ENCODE peak calls at places on chromosomes 16 and 17, in nine cellular contexts. One of them, this sample, is unnamed.

GRCh38 chr17:3911271-3912053 is 4.8 kb downstream of the P2RX1 start:
- DNase-seq in breast epithelium: no peak
- DNase-seq in activated CD8-positive, alpha-beta T cell treated with anti-CD3 and anti-CD28 coated beads for 36 hours: peak
- DNase-seq in thoracic aorta: no peak
- DNase-seq in fibroblast of pulmonary artery: no peak
- DNase-seq in PC-9: no peak
- DNase-seq in psoas muscle: peak
- DNase-seq in Peyer's patch: peak
- DNase-seq in bronchial epithelial cell: no peak
- DNase-seq in this sample: peak

GRCh38 chr17:80667462-80668277 is 123.0 kb downstream of the RPTOR start:
- DNase-seq in breast epithelium: no peak
- DNase-seq in activated CD8-positive, alpha-beta T cell treated with anti-CD3 and anti-CD28 coated beads for 36 hours: peak
- DNase-seq in thoracic aorta: no peak
- DNase-seq in fibroblast of pulmonary artery: no peak
- DNase-seq in PC-9: no peak
- DNase-seq in psoas muscle: no peak
- DNase-seq in Peyer's patch: no peak
- DNase-seq in bronchial epithelial cell: no peak
- DNase-seq in this sample: no peak

GRCh38 chr16:50889746-50890145 is 147.9 kb downstream of the CYLD start:
- DNase-seq in breast epithelium: no peak
- DNase-seq in activated CD8-positive, alpha-beta T cell treated with anti-CD3 and anti-CD28 coated beads for 36 hours: no peak
- DNase-seq in thoracic aorta: no peak
- DNase-seq in fibroblast of pulmonary artery: no peak
- DNase-seq in PC-9: no peak
- DNase-seq in psoas muscle: no peak
- DNase-seq in Peyer's patch: no peak
- DNase-seq in bronchial epithelial cell: no peak
- DNase-seq in this sample: no peak

GRCh38 chr17:72120878-72121163 is at the start of gene SOX9:
- DNase-seq in breast epithelium: peak
- DNase-seq in activated CD8-positive, alpha-beta T cell treated with anti-CD3 and anti-CD28 coated beads for 36 hours: no peak
- DNase-seq in thoracic aorta: no peak
- DNase-seq in fibroblast of pulmonary artery: peak
- DNase-seq in PC-9: peak
- DNase-seq in psoas muscle: peak
- DNase-seq in Peyer's patch: no peak
- DNase-seq in bronchial epithelial cell: peak
- DNase-seq in this sample: no peak

GRCh38 chr17:40542562-40543411 is 22.5 kb downstream of the CCR7 start:
- DNase-seq in breast epithelium: peak
- DNase-seq in activated CD8-positive, alpha-beta T cell treated with anti-CD3 and anti-CD28 coated beads for 36 hours: peak
- DNase-seq in thoracic aorta: no peak
- DNase-seq in fibroblast of pulmonary artery: peak
- DNase-seq in PC-9: no peak
- DNase-seq in psoas muscle: peak
- DNase-seq in Peyer's patch: no peak
- DNase-seq in bronchial epithelial cell: peak
- DNase-seq in this sample: peak

GRCh38 chr17:51461578-51462004 is 201.2 kb downstream of the UTP18 start:
- DNase-seq in breast epithelium: no peak
- DNase-seq in activated CD8-positive, alpha-beta T cell treated with anti-CD3 and anti-CD28 coated beads for 36 hours: peak
- DNase-seq in thoracic aorta: no peak
- DNase-seq in fibroblast of pulmonary artery: peak
- DNase-seq in PC-9: peak
- DNase-seq in psoas muscle: peak
- DNase-seq in Peyer's patch: no peak
- DNase-seq in bronchial epithelial cell: peak
- DNase-seq in this sample: no peak

GRCh38 chr16:13150181-13150885 is 248.9 kb downstream of the SHISA9 start:
- DNase-seq in breast epithelium: no peak
- DNase-seq in activated CD8-positive, alpha-beta T cell treated with anti-CD3 and anti-CD28 coated beads for 36 hours: no peak
- DNase-seq in thoracic aorta: no peak
- DNase-seq in fibroblast of pulmonary artery: no peak
- DNase-seq in PC-9: no peak
- DNase-seq in psoas muscle: no peak
- DNase-seq in Peyer's patch: no peak
- DNase-seq in bronchial epithelial cell: no peak
- DNase-seq in this sample: no peak

GRCh38 chr16:85402910-85403692 is 210.0 kb upstream of the GSE1 start:
- DNase-seq in breast epithelium: no peak
- DNase-seq in activated CD8-positive, alpha-beta T cell treated with anti-CD3 and anti-CD28 coated beads for 36 hours: peak
- DNase-seq in thoracic aorta: no peak
- DNase-seq in fibroblast of pulmonary artery: peak
- DNase-seq in PC-9: no peak
- DNase-seq in psoas muscle: peak
- DNase-seq in Peyer's patch: no peak
- DNase-seq in bronchial epithelial cell: no peak
- DNase-seq in this sample: peak

GRCh38 chr17:80025140-80025539 is 10.5 kb downstream of the TBC1D16 start:
- DNase-seq in breast epithelium: peak
- DNase-seq in activated CD8-positive, alpha-beta T cell treated with anti-CD3 and anti-CD28 coated beads for 36 hours: no peak
- DNase-seq in thoracic aorta: no peak
- DNase-seq in fibroblast of pulmonary artery: no peak
- DNase-seq in PC-9: no peak
- DNase-seq in psoas muscle: no peak
- DNase-seq in Peyer's patch: no peak
- DNase-seq in bronchial epithelial cell: peak
- DNase-seq in this sample: no peak

GRCh38 chr17:69314246-69315030 is 12.5 kb downstream of the ABCA5 start:
- DNase-seq in breast epithelium: no peak
- DNase-seq in activated CD8-positive, alpha-beta T cell treated with anti-CD3 and anti-CD28 coated beads for 36 hours: no peak
- DNase-seq in thoracic aorta: no peak
- DNase-seq in fibroblast of pulmonary artery: no peak
- DNase-seq in PC-9: no peak
- DNase-seq in psoas muscle: no peak
- DNase-seq in Peyer's patch: no peak
- DNase-seq in bronchial epithelial cell: no peak
- DNase-seq in this sample: no peak

DNA sequence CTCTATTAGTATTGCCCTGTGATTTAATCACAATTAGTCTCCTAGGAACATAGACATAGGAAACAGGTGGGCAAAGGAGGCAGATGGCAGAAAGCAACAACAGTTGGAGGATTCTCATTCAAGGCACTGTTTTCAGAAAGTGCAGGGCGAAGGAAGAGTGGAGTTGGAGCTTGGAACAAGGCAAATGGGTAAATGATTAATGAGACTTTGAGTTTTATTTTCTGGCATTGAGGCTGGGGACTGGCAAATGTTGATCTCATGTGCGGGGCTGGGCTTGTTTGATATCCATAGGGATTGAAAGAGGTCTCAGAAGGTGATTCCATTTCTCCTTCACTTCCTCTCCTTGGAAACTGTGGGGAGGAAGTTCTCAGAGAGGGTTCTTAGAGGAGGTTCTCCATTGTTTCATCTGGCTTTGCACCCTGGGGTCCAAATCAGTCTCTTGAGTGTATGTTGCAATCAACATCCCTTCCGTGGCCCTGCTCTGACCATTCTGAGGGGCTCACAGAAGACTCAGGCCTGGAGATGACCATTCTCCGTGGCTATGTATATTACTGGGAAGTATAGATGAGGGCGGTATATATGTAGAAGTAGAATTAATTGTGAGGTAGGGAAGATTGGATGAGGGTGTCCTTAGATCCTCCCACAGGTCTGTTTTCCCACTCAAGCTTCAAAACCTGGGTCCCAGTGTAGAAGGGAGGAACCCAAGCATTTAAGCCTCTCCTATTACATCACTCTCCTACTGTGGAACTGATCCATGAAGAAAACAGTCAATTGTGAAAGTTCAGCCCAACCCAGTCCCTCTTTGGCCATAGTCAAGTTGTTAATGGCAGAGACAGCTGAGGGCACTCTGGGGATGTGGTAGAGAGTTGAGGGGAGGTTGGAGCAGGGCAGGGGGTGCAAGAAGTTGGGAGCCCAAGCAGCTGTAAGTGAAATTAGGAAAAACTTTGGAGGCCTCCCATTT is 36.5 kb upstream of the SRSF1 start:
- DNase-seq in breast epithelium: no peak
- DNase-seq in activated CD8-positive, alpha-beta T cell treated with anti-CD3 and anti-CD28 coated beads for 36 hours: no peak
- DNase-seq in thoracic aorta: no peak
- DNase-seq in fibroblast of pulmonary artery: no peak
- DNase-seq in PC-9: no peak
- DNase-seq in psoas muscle: no peak
- DNase-seq in Peyer's patch: no peak
- DNase-seq in bronchial epithelial cell: no peak
- DNase-seq in this sample: no peak
- TF ChIP-seq CTCF in breast epithelium: no peak
- TF ChIP-seq CTCF in activated CD8-positive, alpha-beta T cell treated with anti-CD3 and anti-CD28 coated beads for 36 hours: no peak
- TF ChIP-seq CTCF in thoracic aorta: no peak
- TF ChIP-seq CTCF in fibroblast of pulmonary artery: no peak
- TF ChIP-seq CTCF in PC-9: no peak
- TF ChIP-seq CTCF in psoas muscle: no peak
- TF ChIP-seq CTCF in Peyer's patch: no peak
- TF ChIP-seq CTCF in bronchial epithelial cell: no peak
- TF ChIP-seq CTCF in this sample: no peak

GRCh38 chr16:5412721-5413120 is 315.1 kb upstream of the EEF2KMT start:
- DNase-seq in breast epithelium: no peak
- DNase-seq in activated CD8-positive, alpha-beta T cell treated with anti-CD3 and anti-CD28 coated beads for 36 hours: no peak
- DNase-seq in thoracic aorta: no peak
- DNase-seq in fibroblast of pulmonary artery: no peak
- DNase-seq in PC-9: no peak
- DNase-seq in psoas muscle: no peak
- DNase-seq in Peyer's patch: no peak
- DNase-seq in bronchial epithelial cell: no peak
- DNase-seq in this sample: no peak

GRCh38 chr16:5416013-5416412 is 318.4 kb upstream of the EEF2KMT start:
- DNase-seq in breast epithelium: no peak
- DNase-seq in activated CD8-positive, alpha-beta T cell treated with anti-CD3 and anti-CD28 coated beads for 36 hours: no peak
- DNase-seq in thoracic aorta: no peak
- DNase-seq in fibroblast of pulmonary artery: no peak
- DNase-seq in PC-9: no peak
- DNase-seq in psoas muscle: no peak
- DNase-seq in Peyer's patch: no peak
- DNase-seq in bronchial epithelial cell: no peak
- DNase-seq in this sample: no peak

DNA sequence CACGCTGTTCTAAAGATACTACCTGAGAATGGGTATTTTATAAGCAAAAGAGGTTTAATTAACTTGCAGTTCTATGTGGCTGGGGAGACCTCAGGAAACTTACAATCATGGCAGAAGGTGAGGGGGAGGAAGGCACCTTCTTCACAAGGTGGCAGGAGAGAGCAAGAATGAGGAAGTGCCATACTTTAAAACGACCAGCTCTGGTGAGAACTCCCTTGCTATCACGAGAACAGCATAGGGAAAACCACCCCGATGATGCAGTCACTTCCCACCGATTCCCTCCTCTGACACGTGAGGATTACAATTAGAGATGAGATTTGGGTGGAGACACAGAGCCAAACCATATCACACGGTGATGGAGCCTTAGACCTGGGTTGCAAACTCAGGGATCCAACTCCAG is 317.5 kb upstream of the EEF2KMT start:
- DNase-seq in breast epithelium: no peak
- DNase-seq in activated CD8-positive, alpha-beta T cell treated with anti-CD3 and anti-CD28 coated beads for 36 hours: no peak
- DNase-seq in thoracic aorta: no peak
- DNase-seq in fibroblast of pulmonary artery: no peak
- DNase-seq in PC-9: no peak
- DNase-seq in psoas muscle: no peak
- DNase-seq in Peyer's patch: no peak
- DNase-seq in bronchial epithelial cell: no peak
- DNase-seq in this sample: no peak
- TF ChIP-seq CTCF in breast epithelium: no peak
- TF ChIP-seq CTCF in activated CD8-positive, alpha-beta T cell treated with anti-CD3 and anti-CD28 coated beads for 36 hours: no peak
- TF ChIP-seq CTCF in thoracic aorta: no peak
- TF ChIP-seq CTCF in fibroblast of pulmonary artery: no peak
- TF ChIP-seq CTCF in PC-9: no peak
- TF ChIP-seq CTCF in psoas muscle: no peak
- TF ChIP-seq CTCF in Peyer's patch: no peak
- TF ChIP-seq CTCF in bronchial epithelial cell: no peak
- TF ChIP-seq CTCF in this sample: no peak

GRCh38 chr16:72961115-72961832 is 86.7 kb downstream of the ZFHX3 start:
- DNase-seq in breast epithelium: no peak
- DNase-seq in activated CD8-positive, alpha-beta T cell treated with anti-CD3 and anti-CD28 coated beads for 36 hours: peak
- DNase-seq in thoracic aorta: no peak
- DNase-seq in fibroblast of pulmonary artery: no peak
- DNase-seq in PC-9: no peak
- DNase-seq in psoas muscle: peak
- DNase-seq in Peyer's patch: no peak
- DNase-seq in bronchial epithelial cell: no peak
- DNase-seq in this sample: no peak
- TF ChIP-seq CTCF in breast epithelium: no peak
- TF ChIP-seq CTCF in activated CD8-positive, alpha-beta T cell treated with anti-CD3 and anti-CD28 coated beads for 36 hours: no peak
- TF ChIP-seq CTCF in thoracic aorta: peak
- TF ChIP-seq CTCF in fibroblast of pulmonary artery: peak
- TF ChIP-seq CTCF in PC-9: peak
- TF ChIP-seq CTCF in psoas muscle: peak
- TF ChIP-seq CTCF in Peyer's patch: peak
- TF ChIP-seq CTCF in bronchial epithelial cell: peak
- TF ChIP-seq CTCF in this sample: no peak

DNA sequence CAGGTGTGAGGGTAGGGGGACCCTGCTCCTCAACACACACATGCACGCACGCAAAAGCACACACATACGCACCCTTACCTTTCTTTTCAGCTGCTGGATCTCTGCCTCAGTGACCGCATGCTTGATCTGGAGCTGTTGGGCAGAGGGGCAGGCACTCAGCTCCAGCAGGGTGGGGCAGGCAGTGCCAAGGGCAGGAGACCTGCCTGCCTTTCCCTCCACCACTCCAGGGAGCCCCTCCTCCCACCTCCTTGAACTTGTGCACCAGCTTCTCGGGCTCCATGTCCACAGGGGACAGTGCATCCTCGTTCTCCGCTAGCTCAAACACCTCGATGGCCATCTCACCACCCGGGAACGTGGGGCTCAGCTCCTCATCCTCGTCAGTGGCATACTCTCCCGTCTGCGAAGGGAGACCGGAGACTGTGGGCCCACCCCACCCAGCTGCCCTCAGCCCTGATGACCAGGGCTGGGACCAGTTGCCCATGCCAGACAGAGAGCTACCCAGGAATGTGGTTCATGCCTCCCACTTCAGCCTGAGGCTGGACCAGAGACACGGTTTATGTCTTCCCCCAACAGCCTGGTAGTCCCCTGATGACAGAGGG is 9.3 kb upstream of the SAMD14 start:
- DNase-seq in breast epithelium: no peak
- DNase-seq in activated CD8-positive, alpha-beta T cell treated with anti-CD3 and anti-CD28 coated beads for 36 hours: no peak
- DNase-seq in thoracic aorta: no peak
- DNase-seq in fibroblast of pulmonary artery: no peak
- DNase-seq in PC-9: no peak
- DNase-seq in psoas muscle: no peak
- DNase-seq in Peyer's patch: no peak
- DNase-seq in bronchial epithelial cell: no peak
- DNase-seq in this sample: no peak
- TF ChIP-seq CTCF in breast epithelium: no peak
- TF ChIP-seq CTCF in activated CD8-positive, alpha-beta T cell treated with anti-CD3 and anti-CD28 coated beads for 36 hours: no peak
- TF ChIP-seq CTCF in thoracic aorta: no peak
- TF ChIP-seq CTCF in fibroblast of pulmonary artery: no peak
- TF ChIP-seq CTCF in PC-9: no peak
- TF ChIP-seq CTCF in psoas muscle: no peak
- TF ChIP-seq CTCF in Peyer's patch: no peak
- TF ChIP-seq CTCF in bronchial epithelial cell: no peak
- TF ChIP-seq CTCF in this sample: no peak

DNA sequence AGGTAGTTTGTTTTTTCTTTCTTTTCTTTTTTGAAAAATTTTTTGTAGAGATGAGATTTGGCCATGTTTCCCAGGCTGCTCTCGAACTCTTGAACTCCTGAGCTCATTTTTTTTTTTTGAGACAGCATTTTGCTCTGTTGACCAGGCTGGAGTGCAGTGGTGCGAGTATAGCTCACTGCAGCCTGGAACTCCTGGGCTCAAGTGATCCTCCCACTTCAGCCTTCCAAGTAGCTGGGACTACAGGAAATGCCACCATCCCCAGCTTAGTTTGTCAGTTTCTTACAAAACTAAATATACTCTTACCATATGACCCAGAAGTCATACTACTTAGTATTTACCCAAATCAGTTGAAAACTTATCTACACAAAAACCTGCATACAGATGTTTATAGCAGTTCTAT is 14.4 kb upstream of the FBXO47 start:
- DNase-seq in breast epithelium: no peak
- DNase-seq in activated CD8-positive, alpha-beta T cell treated with anti-CD3 and anti-CD28 coated beads for 36 hours: no peak
- DNase-seq in thoracic aorta: no peak
- DNase-seq in fibroblast of pulmonary artery: peak
- DNase-seq in PC-9: no peak
- DNase-seq in psoas muscle: no peak
- DNase-seq in Peyer's patch: no peak
- DNase-seq in bronchial epithelial cell: no peak
- DNase-seq in this sample: no peak
- TF ChIP-seq CTCF in breast epithelium: no peak
- TF ChIP-seq CTCF in activated CD8-positive, alpha-beta T cell treated with anti-CD3 and anti-CD28 coated beads for 36 hours: no peak
- TF ChIP-seq CTCF in thoracic aorta: no peak
- TF ChIP-seq CTCF in fibroblast of pulmonary artery: no peak
- TF ChIP-seq CTCF in PC-9: no peak
- TF ChIP-seq CTCF in psoas muscle: no peak
- TF ChIP-seq CTCF in Peyer's patch: no peak
- TF ChIP-seq CTCF in bronchial epithelial cell: no peak
- TF ChIP-seq CTCF in this sample: no peak